ENCODE peak calls at places on chromosome 7, in four cellular contexts. One of them, this sample, is unnamed.

GRCh38 chr7:116801092-116801710 is 61.2 kb upstream of the CAPZA2 start:
- DNase-seq in kidney: no peak
- DNase-seq in PC-9: no peak
- DNase-seq in foreskin fibroblast: peak
- DNase-seq in this sample: peak

GRCh38 chr7:43942997-43943701 is 16.9 kb downstream of the UBE2D4 start:
- DNase-seq in foreskin fibroblast: no peak
- DNase-seq in PC-9: peak
- DNase-seq in kidney: no peak
- DNase-seq in this sample: no peak

GRCh38 chr7:100603697-100604077 is 1.5 kb downstream of the PCOLCE start:
- DNase-seq in PC-9: no peak
- DNase-seq in kidney: no peak
- DNase-seq in foreskin fibroblast: peak
- DNase-seq in this sample: peak

GRCh38 chr7:83105948-83106347 is 56.7 kb downstream of the PCLO start:
- DNase-seq in kidney: no peak
- DNase-seq in PC-9: no peak
- DNase-seq in foreskin fibroblast: no peak
- DNase-seq in this sample: no peak

GRCh38 chr7:144827581-144828139 is 8.2 kb downstream of the TPK1 start:
- DNase-seq in PC-9: no peak
- DNase-seq in foreskin fibroblast: peak
- DNase-seq in kidney: no peak
- DNase-seq in this sample: peak

GRCh38 chr7:95066736-95067530 is 159.5 kb downstream of the PPP1R9A start:
- DNase-seq in foreskin fibroblast: peak
- DNase-seq in PC-9: no peak
- DNase-seq in kidney: no peak
- DNase-seq in this sample: peak

GRCh38 chr7:105279688-105280007 is 109.1 kb downstream of the SRPK2 start:
- DNase-seq in foreskin fibroblast: no peak
- DNase-seq in PC-9: no peak
- DNase-seq in kidney: no peak
- DNase-seq in this sample: no peak

GRCh38 chr7:5636446-5636835 is 145.0 kb downstream of the RNF216 start:
- DNase-seq in PC-9: no peak
- DNase-seq in kidney: no peak
- DNase-seq in foreskin fibroblast: no peak
- DNase-seq in this sample: no peak

GRCh38 chr7:1705339-1705738 is 35.3 kb downstream of the ELFN1 start:
- DNase-seq in kidney: peak
- DNase-seq in PC-9: no peak
- DNase-seq in foreskin fibroblast: no peak
- DNase-seq in this sample: no peak

GRCh38 chr7:112009081-112009480 is 197.1 kb downstream of the DOCK4 start:
- DNase-seq in PC-9: no peak
- DNase-seq in foreskin fibroblast: peak
- DNase-seq in kidney: no peak
- DNase-seq in this sample: peak

GRCh38 chr7:131487217-131487616 is 69.2 kb downstream of the PODXL start:
- DNase-seq in foreskin fibroblast: no peak
- DNase-seq in kidney: no peak
- DNase-seq in PC-9: no peak
- DNase-seq in this sample: no peak

GRCh38 chr7:118239014-118239413 is 14.5 kb downstream of the ANKRD7 start:
- DNase-seq in foreskin fibroblast: no peak
- DNase-seq in kidney: no peak
- DNase-seq in PC-9: no peak
- DNase-seq in this sample: no peak

GRCh38 chr7:106717997-106718871 is 57.3 kb upstream of the CCDC71L start:
- DNase-seq in foreskin fibroblast: peak
- DNase-seq in PC-9: peak
- DNase-seq in kidney: no peak
- DNase-seq in this sample: peak

GRCh38 chr7:144481863-144482262 is 78.4 kb upstream of the NOBOX start:
- DNase-seq in kidney: no peak
- DNase-seq in foreskin fibroblast: no peak
- DNase-seq in PC-9: no peak
- DNase-seq in this sample: no peak

GRCh38 chr7:44131173-44132009 is 8.0 kb upstream of the POLD2 start:
- DNase-seq in PC-9: peak
- DNase-seq in kidney: peak
- DNase-seq in foreskin fibroblast: peak
- DNase-seq in this sample: peak

GRCh38 chr7:41107330-41107937 is 595.5 kb downstream of the INHBA start:
- DNase-seq in PC-9: peak
- DNase-seq in kidney: peak
- DNase-seq in foreskin fibroblast: peak
- DNase-seq in this sample: peak

GRCh38 chr7:57305192-57305748 is 144.7 kb upstream of the ZNF716 start:
- DNase-seq in foreskin fibroblast: no peak
- DNase-seq in PC-9: peak
- DNase-seq in kidney: no peak
- DNase-seq in this sample: no peak

DNA sequence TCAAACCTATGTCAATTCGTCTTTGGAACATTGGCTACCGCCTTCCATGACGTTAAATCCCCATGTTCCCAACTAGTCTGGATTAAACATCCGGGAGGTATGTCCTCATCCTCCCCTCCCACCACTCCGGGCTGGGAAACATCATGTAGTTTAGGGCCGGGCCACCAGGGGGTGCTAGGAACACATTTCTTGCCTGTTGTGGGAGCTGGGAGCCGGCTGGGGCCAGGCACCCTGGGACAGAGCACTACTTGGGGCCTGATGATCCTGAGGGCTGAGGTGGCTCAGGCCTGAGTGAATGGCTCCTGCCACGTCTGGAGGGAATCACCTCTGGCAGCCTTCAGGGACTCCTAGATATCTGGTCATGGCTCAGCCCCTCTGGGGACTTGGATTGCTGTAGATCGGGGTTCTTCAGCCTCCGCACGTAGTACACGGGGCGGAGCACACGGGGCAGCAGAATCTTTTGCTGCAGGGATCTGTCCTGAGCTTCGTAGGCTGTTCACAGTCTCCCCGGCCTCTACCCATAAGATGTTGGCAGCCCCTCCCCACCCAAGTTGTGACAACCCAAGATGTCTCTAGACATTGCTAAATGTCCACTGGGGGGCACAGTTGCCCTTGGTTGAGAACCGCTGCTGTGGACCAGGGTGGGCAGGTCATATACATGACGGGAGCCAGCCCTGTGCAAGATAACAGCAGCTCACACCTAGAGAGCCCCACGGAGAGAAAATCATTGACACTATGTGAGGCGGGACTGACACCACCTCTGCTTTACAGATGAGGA is 141.2 kb upstream of the ZNF716 start:
- DNase-seq in foreskin fibroblast: no peak
- DNase-seq in PC-9: peak
- DNase-seq in kidney: no peak
- DNase-seq in this sample: no peak
- TF ChIP-seq CTCF in foreskin fibroblast: no peak
- TF ChIP-seq CTCF in PC-9: peak
- TF ChIP-seq CTCF in kidney: no peak
- TF ChIP-seq CTCF in this sample: peak

DNA sequence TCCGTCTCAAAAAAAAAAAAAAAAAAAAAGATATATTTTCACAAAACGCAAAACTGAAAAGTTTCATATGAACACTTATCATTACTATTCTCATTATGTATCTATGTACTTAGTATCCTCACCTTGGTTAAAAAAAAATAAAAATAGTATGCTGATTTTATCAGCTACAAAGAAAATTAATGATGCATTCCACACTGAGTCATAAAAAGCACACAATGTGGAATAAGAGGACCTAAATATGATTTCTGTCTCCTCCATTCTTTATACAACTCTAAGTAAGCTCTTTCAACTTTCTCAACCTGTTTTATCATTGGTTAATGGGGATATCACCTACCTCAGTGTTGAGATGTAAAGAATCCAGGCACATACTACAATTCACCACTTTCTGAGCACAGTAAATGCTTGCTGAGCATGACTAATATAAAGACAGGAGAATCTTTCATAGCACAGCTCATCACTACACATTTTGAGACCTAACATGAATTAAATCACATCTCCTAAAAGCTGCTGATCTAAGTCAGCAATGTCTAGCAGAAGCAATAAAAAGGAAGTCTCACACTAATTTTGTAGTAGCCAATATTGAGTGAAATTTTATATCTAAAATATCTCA is 2.7 kb downstream of the SNX13 start:
- DNase-seq in PC-9: no peak
- DNase-seq in foreskin fibroblast: peak
- DNase-seq in kidney: no peak
- DNase-seq in this sample: peak
- H3K4me3 ChIP-seq in PC-9: peak
- H3K4me3 ChIP-seq in foreskin fibroblast: peak
- H3K4me3 ChIP-seq in kidney: peak
- H3K4me3 ChIP-seq in this sample: no peak

DNA sequence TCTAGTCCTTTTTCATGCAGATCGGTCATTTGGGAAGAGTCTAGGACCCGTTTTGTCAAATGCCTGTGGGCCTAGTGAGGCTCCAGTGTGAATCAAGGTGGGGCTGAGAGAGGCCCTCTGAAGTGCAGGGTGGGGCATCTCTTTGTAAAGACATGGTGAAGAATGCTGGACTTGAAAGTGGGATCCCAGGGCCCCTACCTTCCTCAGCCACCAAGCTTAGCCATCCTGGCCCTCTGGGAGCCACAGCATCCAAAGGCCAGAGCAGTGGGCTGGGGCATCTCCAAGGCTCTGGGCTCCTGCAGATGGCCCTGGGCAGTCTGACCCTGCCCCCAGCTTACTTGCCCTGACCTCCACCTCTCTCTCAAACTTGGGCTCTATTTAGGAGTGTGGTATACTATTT is 78.5 kb downstream of the ADCY1 start:
- DNase-seq in foreskin fibroblast: no peak
- DNase-seq in kidney: no peak
- DNase-seq in PC-9: no peak
- DNase-seq in this sample: no peak
- TF ChIP-seq CTCF in foreskin fibroblast: no peak
- TF ChIP-seq CTCF in kidney: no peak
- TF ChIP-seq CTCF in PC-9: no peak
- TF ChIP-seq CTCF in this sample: no peak

DNA sequence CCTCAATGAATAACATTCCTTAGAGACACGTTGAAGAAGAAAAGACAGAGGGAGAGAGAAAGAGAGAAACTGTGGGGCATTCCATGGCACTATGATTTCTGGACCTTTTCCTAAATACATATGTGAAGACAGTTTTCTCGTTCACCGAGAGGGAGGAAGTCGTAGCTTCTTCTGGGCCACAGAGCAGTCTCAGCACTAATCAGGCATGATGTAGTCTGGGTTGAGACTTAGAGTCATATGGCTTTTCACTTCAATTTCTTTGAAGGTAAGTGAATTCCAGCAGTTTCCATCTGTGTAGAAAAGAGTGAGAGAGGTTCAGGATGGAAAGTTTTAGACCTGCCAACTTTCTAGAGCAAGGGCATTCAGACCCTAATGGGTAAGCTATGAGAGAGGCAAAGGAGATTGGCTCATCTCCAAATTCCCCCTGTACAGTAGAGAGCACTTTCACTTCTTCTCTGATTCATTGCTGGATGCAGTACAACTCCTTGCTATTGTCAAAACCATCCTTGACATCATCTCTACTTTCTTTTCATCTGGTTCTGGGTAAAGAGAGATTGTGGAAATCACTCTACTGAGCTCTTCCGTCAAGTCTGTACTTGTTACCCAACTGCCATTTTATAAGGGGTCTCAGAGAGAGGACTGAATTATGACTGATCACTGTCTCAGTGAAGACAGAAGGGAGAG is 31.5 kb upstream of the OR9A4 start:
- DNase-seq in PC-9: no peak
- DNase-seq in kidney: no peak
- DNase-seq in foreskin fibroblast: no peak
- DNase-seq in this sample: no peak
- H3K4me3 ChIP-seq in PC-9: no peak
- H3K4me3 ChIP-seq in kidney: no peak
- H3K4me3 ChIP-seq in foreskin fibroblast: no peak
- H3K4me3 ChIP-seq in this sample: no peak

GRCh38 chr7:31763548-31763947 is 76.5 kb downstream of the PPP1R17 start:
- DNase-seq in PC-9: no peak
- DNase-seq in kidney: no peak
- DNase-seq in foreskin fibroblast: no peak
- DNase-seq in this sample: no peak
- TF ChIP-seq CTCF in PC-9: peak
- TF ChIP-seq CTCF in kidney: no peak
- TF ChIP-seq CTCF in foreskin fibroblast: peak
- TF ChIP-seq CTCF in this sample: peak

GRCh38 chr7:137992042-137992737 is 9.7 kb downstream of the CREB3L2 start:
- DNase-seq in foreskin fibroblast: peak
- DNase-seq in PC-9: no peak
- DNase-seq in kidney: no peak
- DNase-seq in this sample: peak
- H3K4me3 ChIP-seq in foreskin fibroblast: peak
- H3K4me3 ChIP-seq in PC-9: no peak
- H3K4me3 ChIP-seq in kidney: no peak
- H3K4me3 ChIP-seq in this sample: peak

GRCh38 chr7:114209968-114210367 is 204.6 kb upstream of the FOXP2 start:
- DNase-seq in kidney: no peak
- DNase-seq in PC-9: no peak
- DNase-seq in foreskin fibroblast: no peak
- DNase-seq in this sample: peak
- TF ChIP-seq CTCF in kidney: no peak
- TF ChIP-seq CTCF in PC-9: no peak
- TF ChIP-seq CTCF in foreskin fibroblast: peak
- TF ChIP-seq CTCF in this sample: peak

GRCh38 chr7:70408891-70409290 is 723.1 kb upstream of the GALNT17 start:
- DNase-seq in foreskin fibroblast: no peak
- DNase-seq in kidney: no peak
- DNase-seq in PC-9: no peak
- DNase-seq in this sample: no peak

GRCh38 chr7:70405241-70405640 is 726.7 kb upstream of the GALNT17 start:
- DNase-seq in PC-9: no peak
- DNase-seq in foreskin fibroblast: no peak
- DNase-seq in kidney: no peak
- DNase-seq in this sample: no peak

GRCh38 chr7:70406419-70407189 is 725.3 kb upstream of the GALNT17 start:
- DNase-seq in PC-9: no peak
- DNase-seq in foreskin fibroblast: peak
- DNase-seq in kidney: no peak
- DNase-seq in this sample: no peak

GRCh38 chr7:70410134-70410750 is 721.7 kb upstream of the GALNT17 start:
- DNase-seq in kidney: no peak
- DNase-seq in PC-9: no peak
- DNase-seq in foreskin fibroblast: no peak
- DNase-seq in this sample: no peak

GRCh38 chr7:70408477-70408876 is 723.5 kb upstream of the GALNT17 start:
- DNase-seq in PC-9: no peak
- DNase-seq in kidney: no peak
- DNase-seq in foreskin fibroblast: no peak
- DNase-seq in this sample: no peak
- H3K4me3 ChIP-seq in PC-9: no peak
- H3K4me3 ChIP-seq in kidney: no peak
- H3K4me3 ChIP-seq in foreskin fibroblast: no peak
- H3K4me3 ChIP-seq in this sample: no peak

GRCh38 chr7:128035712-128036111 is 4.5 kb upstream of the LRRC4 start:
- DNase-seq in foreskin fibroblast: peak
- DNase-seq in PC-9: no peak
- DNase-seq in kidney: no peak
- DNase-seq in this sample: peak
- TF ChIP-seq CTCF in foreskin fibroblast: peak
- TF ChIP-seq CTCF in PC-9: no peak
- TF ChIP-seq CTCF in kidney: peak
- TF ChIP-seq CTCF in this sample: peak

This sample was measured in choroid plexus epithelial cell.